ENCODE peak calls at places on chromosome 4, in eight cellular contexts. X is lung, P is HFFc6, A is kidney epithelial cell, G is WTC11, H is heart left ventricle, B is GM23338, F is K562. L is an unnamed sample.

GRCh38 chr4:5018603-5019002 is 655 bp downstream of the CYTL1 start:
- DNase-seq in G (no peak), P (no peak), B (peak), A (no peak), H (no peak), X (no peak), F (no peak), L (no peak)

GRCh38 chr4:94032754-94033153 is 174.9 kb upstream of the SMARCAD1 start:
- DNase-seq in F (no peak), B (peak), X (no peak), A (no peak), H (no peak), G (peak), P (no peak), L (no peak)

GRCh38 chr4:8651661-8652180 is 59.2 kb downstream of the CPZ start:
- DNase-seq in P (no peak), F (no peak), B (no peak), G (no peak), A (no peak), X (no peak), H (peak), L (no peak)

GRCh38 chr4:31518796-31519250 is 798.7 kb downstream of the PCDH7 start:
- DNase-seq in G (no peak), H (no peak), F (no peak), A (peak), X (no peak), P (no peak), B (no peak), L (no peak)

GRCh38 chr4:152539556-152540292 is 3.8 kb upstream of the FBXW7 start:
- DNase-seq in H (no peak), P (no peak), B (peak), X (no peak), A (no peak), F (no peak), G (no peak), L (no peak)

GRCh38 chr4:167715176-167715575 is 377.2 kb upstream of the ANXA10 start:
- DNase-seq in B (no peak), G (no peak), P (no peak), X (no peak), F (no peak), H (no peak), A (no peak), L (no peak)

GRCh38 chr4:14348506-14348905 is 653.8 kb upstream of the CPEB2 start:
- DNase-seq in G (no peak), H (no peak), A (no peak), F (no peak), P (no peak), X (no peak), B (no peak), L (no peak)

GRCh38 chr4:140042634-140043033 is 111.3 kb downstream of the MAML3 start:
- DNase-seq in F (no peak), B (no peak), G (no peak), A (no peak), H (no peak), P (no peak), X (no peak), L (peak)

GRCh38 chr4:7629855-7630254 is 195.1 kb upstream of the PSAPL1 start:
- DNase-seq in A (no peak), P (no peak), B (no peak), G (no peak), H (no peak), X (no peak), F (no peak), L (no peak)

GRCh38 chr4:47705326-47705981 is 132.4 kb downstream of the CORIN start:
- DNase-seq in H (no peak), A (no peak), G (no peak), X (no peak), F (peak), P (peak), B (peak), L (no peak)

GRCh38 chr4:54118850-54119589 is 19.1 kb downstream of the GSX2 start:
- DNase-seq in F (no peak), X (no peak), H (no peak), P (no peak), A (no peak), B (no peak), G (no peak), L (no peak)

DNA sequence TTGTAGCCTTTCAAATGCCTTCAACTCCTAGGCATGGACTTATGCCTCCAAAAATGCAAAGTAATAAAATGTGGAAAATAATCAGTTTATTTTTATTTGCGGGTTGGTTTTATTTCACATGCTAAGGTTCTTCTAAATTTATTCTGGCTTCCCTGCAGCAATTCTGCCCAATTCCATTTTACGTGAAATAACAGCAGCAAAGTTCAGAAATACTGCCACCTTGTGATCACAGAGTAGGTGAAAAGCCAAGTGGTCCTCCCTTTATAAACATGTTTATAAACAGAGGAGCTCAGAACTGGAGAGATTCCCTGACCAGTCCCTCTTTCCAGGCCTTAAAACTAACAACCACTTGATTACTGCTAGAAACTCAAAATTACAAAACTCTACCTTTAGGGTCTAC is 14.7 kb upstream of the DCHS2 start:
- DNase-seq in P (peak), G (no peak), A (no peak), F (peak), H (no peak), B (peak), X (no peak), L (no peak)
- TF ChIP-seq CTCF in P (peak), G (peak), A (peak), F (peak), H (peak), B (peak), X (peak), L (peak)

DNA sequence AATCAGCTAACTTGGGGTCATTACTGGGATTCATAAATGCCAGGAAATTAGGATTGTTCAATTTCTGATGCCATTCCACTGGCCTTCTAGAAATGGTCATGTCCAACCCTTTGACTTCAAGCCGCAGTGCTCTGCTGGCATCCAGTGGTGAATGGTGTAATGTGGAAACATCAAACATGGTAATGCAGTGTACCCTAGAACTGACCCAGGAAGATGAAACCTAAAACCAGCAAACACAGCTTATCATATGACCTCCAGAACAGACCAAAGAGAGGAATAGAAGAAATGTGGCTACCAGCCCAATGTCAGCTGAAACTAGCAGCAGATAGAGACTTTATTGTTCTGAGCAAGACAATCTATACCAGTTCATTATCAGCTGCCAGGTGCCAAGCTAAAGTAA is 13.8 kb downstream of the CXCL13 start:
- DNase-seq in A (no peak), X (no peak), F (no peak), P (no peak), G (no peak), B (no peak), H (no peak), L (no peak)
- TF ChIP-seq CTCF in A (peak), X (no peak), F (no peak), P (no peak), G (no peak), B (no peak), H (no peak), L (no peak)

DNA sequence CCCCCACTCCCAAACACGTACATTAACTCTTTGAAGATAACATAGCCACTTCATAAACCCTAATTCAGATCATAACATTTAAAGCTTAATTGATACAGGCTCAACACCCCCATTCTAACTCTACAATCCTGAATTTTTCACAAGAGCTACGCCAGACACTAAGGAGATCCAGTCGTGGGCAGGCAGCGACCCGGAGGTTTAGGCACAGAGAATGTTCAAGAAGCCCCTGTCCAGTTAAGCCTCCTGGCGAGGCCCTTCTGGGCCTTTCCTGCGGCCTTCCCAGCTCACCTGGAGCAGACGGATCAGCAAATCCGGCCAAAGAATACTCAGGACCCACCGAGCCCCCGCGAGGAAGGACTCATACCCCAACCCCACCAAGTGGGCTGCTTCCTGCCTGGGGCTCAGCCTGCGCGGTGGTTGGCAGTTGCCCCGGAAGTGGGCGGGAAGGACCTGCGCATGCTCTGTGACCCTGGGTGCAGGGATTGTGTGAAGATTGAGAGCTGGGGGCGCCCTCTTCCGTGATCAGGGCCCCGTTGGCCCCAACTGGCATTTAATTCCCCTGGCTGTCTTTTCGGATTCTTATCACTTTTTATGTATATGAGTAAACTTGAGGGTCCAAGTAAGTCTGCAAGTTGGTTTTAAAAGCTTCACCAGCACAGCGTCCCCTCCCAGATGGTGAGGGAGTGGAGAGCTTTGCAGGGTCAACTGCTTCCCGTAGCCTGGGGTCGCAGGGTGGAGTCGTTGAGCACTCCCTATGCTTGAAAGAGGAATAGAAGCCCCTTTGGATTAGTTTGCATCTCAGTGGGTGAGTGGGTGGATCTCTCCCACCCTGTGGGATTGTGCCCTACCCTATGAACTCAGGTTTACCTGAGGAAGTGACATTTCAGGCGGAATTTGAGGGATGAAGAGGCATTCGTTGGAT is at the start of gene TRIM61:
- DNase-seq in X (peak), G (peak), B (no peak), P (no peak), A (no peak), H (peak), F (peak), L (peak)
- TF ChIP-seq CTCF in X (no peak), G (no peak), B (no peak), P (no peak), A (no peak), H (no peak), F (no peak), L (no peak)

GRCh38 chr4:122827899-122828601 is 1.4 kb downstream of the FGF2 start:
- DNase-seq in H (no peak), G (peak), F (peak), B (peak), X (no peak), A (peak), P (no peak), L (peak)
- TF ChIP-seq CTCF in H (no peak), G (no peak), F (no peak), B (no peak), X (no peak), A (no peak), P (no peak), L (peak)

GRCh38 chr4:138225477-138225876 is 16.7 kb downstream of the SLC7A11 start:
- DNase-seq in H (no peak), P (peak), F (no peak), G (no peak), X (no peak), A (no peak), B (no peak), L (no peak)

GRCh38 chr4:138224614-138225013 is 17.5 kb downstream of the SLC7A11 start:
- DNase-seq in B (no peak), X (no peak), A (no peak), G (no peak), H (no peak), P (no peak), F (no peak), L (no peak)

GRCh38 chr4:138218976-138219375 is 23.2 kb downstream of the SLC7A11 start:
- DNase-seq in B (no peak), P (no peak), X (no peak), A (no peak), F (no peak), G (no peak), H (no peak), L (no peak)

GRCh38 chr4:138223191-138223910 is 18.8 kb downstream of the SLC7A11 start:
- DNase-seq in F (no peak), P (no peak), A (no peak), B (peak), H (no peak), G (no peak), X (no peak), L (no peak)

GRCh38 chr4:138222041-138222440 is 20.1 kb downstream of the SLC7A11 start:
- DNase-seq in X (no peak), B (no peak), G (no peak), P (peak), F (no peak), H (no peak), A (no peak), L (no peak)
- TF ChIP-seq CTCF in X (no peak), B (no peak), G (no peak), P (peak), F (no peak), H (no peak), A (no peak), L (no peak)